ENCODE peak calls at places on chromosomes 11 and 22, in four cellular contexts. C, Z, G and K are unnamed samples.

GRCh38 chr22:20211997-20212753 is 55.9 kb downstream of the RTN4R start:
- DNase-seq in C (peak; percentile 56), Z (no peak), G (no peak), K (peak; percentile 39)

GRCh38 chr11:14369598-14369997 is 10.6 kb upstream of the RRAS2 start:
- DNase-seq in C (no peak), Z (no peak), G (no peak), K (no peak)

GRCh38 chr11:32893091-32893946 is 708 bp downstream of the QSER1 start:
- DNase-seq in C (no peak), Z (peak; percentile 43), G (peak; percentile 92), K (peak; percentile 77)

GRCh38 chr11:44005076-44005800 is 42.5 kb upstream of the ACCSL start:
- DNase-seq in C (no peak), Z (no peak), G (no peak), K (no peak)

GRCh38 chr11:20013346-20014066 is 146.8 kb downstream of the DBX1 start:
- DNase-seq in C (no peak), Z (no peak), G (no peak), K (no peak)

GRCh38 chr11:113876074-113876797 is 864 bp upstream of the USP28 start:
- DNase-seq in C (no peak), Z (no peak), G (peak; percentile 87), K (no peak)

GRCh38 chr11:10925149-10925926 is 67.5 kb upstream of the ZBED5 start:
- DNase-seq in C (no peak), Z (no peak), G (no peak), K (no peak)

GRCh38 chr11:31802990-31803812 is 7.9 kb downstream of the PAX6 start:
- DNase-seq in C (no peak), Z (no peak), G (peak; percentile 65), K (no peak)

GRCh38 chr11:71496421-71496820 is 30.6 kb upstream of the KRTAP5-7 start:
- DNase-seq in C (no peak), Z (no peak), G (no peak), K (no peak)

GRCh38 chr11:117717485-117718314 is 79.3 kb downstream of the DSCAML1 start:
- DNase-seq in C (no peak), Z (peak; percentile 51), G (no peak), K (no peak)

GRCh38 chr11:121904148-121904547 is 211.9 kb downstream of the BLID start:
- DNase-seq in C (no peak), Z (no peak), G (no peak), K (no peak)

GRCh38 chr11:56521955-56522354 is 21.1 kb downstream of the OR5M11 start:
- DNase-seq in C (no peak), Z (peak; percentile 4), G (no peak), K (no peak)

GRCh38 chr11:83819936-83820549 is 533.9 kb upstream of the CCDC90B start:
- DNase-seq in C (peak; percentile 35), Z (peak; percentile 41), G (no peak), K (no peak)

GRCh38 chr11:6735306-6735705 is 36.5 kb downstream of the OR2AG2 start:
- DNase-seq in C (no peak), Z (no peak), G (no peak), K (no peak)

GRCh38 chr11:68269414-68270081 is 2.2 kb downstream of the C11orf24 start:
- DNase-seq in C (no peak), Z (no peak), G (no peak), K (no peak)

GRCh38 chr11:125091247-125091876 is 20.1 kb downstream of the TMEM218 start:
- DNase-seq in C (no peak), Z (peak; percentile 33), G (peak; percentile 41), K (no peak)

GRCh38 chr11:6320411-6321207 is at the start of gene CAVIN3:
- DNase-seq in C (peak; percentile 48), Z (peak; percentile 23), G (peak; percentile 80), K (peak; percentile 91)

GRCh38 chr11:91804057-91804456 is 420.6 kb upstream of the FAT3 start:
- DNase-seq in C (no peak), Z (no peak), G (no peak), K (no peak)

GRCh38 chr11:84870486-84870885 is 756.7 kb downstream of the DLG2 start:
- DNase-seq in C (no peak), Z (no peak), G (no peak), K (no peak)

GRCh38 chr11:118705111-118705741 is 25.8 kb upstream of the TREH start:
- DNase-seq in C (no peak), Z (no peak), G (no peak), K (no peak)

GRCh38 chr22:36981247-36981775 is 37.9 kb downstream of the TST start:
- DNase-seq in C (no peak), Z (no peak), G (no peak), K (no peak)

GRCh38 chr11:116986521-116987105 is 111.6 kb downstream of the SIK3 start:
- DNase-seq in C (no peak), Z (no peak), G (no peak), K (no peak)

GRCh38 chr11:85835263-85835662 is 19.9 kb upstream of the CCDC83 start:
- DNase-seq in C (no peak), Z (no peak), G (no peak), K (no peak)

GRCh38 chr11:122754553-122755322 is 83.6 kb upstream of the CRTAM start:
- DNase-seq in C (peak; percentile 10), Z (no peak), G (no peak), K (no peak)

GRCh38 chr11:134949121-134949591 is 537.1 kb upstream of the B3GAT1 start:
- DNase-seq in C (peak; percentile 45), Z (no peak), G (no peak), K (no peak)

GRCh38 chr11:39304586-39304985 is 2154.9 kb downstream of the LRRC4C start:
- DNase-seq in C (no peak), Z (no peak), G (no peak), K (no peak)

GRCh38 chr11:96486890-96487633 is 97.2 kb downstream of the JRKL start:
- DNase-seq in C (no peak), Z (no peak), G (no peak), K (no peak)

GRCh38 chr11:112163875-112164521 is at the start of gene IL18:
- DNase-seq in C (peak; percentile 78), Z (peak; percentile 78), G (peak; percentile 84), K (no peak)

GRCh38 chr11:84316866-84317560 is 1030.8 kb upstream of the CCDC90B start:
- DNase-seq in C (no peak), Z (no peak), G (no peak), K (no peak)

GRCh38 chr11:63961608-63962412 is 12.6 kb upstream of the COX8A start:
- DNase-seq in C (no peak), Z (no peak), G (no peak), K (no peak)

GRCh38 chr11:73554677-73555320 is 43.1 kb downstream of the FAM168A start:
- DNase-seq in C (no peak), Z (no peak), G (no peak), K (no peak)

GRCh38 chr11:24609778-24610177 is 112.9 kb downstream of the LUZP2 start:
- DNase-seq in C (no peak), Z (no peak), G (no peak), K (no peak)

GRCh38 chr11:120883404-120884135 is 140.3 kb upstream of the TBCEL start:
- DNase-seq in C (no peak), Z (no peak), G (no peak), K (peak; percentile 37)

GRCh38 chr22:17744430-17744829 is 29.8 kb downstream of the BID start:
- DNase-seq in C (no peak), Z (no peak), G (peak; percentile 49), K (no peak)

GRCh38 chr11:19727246-19727645 is 14.6 kb downstream of the NAV2 start:
- DNase-seq in C (no peak), Z (no peak), G (no peak), K (peak; percentile 52)

DNA sequence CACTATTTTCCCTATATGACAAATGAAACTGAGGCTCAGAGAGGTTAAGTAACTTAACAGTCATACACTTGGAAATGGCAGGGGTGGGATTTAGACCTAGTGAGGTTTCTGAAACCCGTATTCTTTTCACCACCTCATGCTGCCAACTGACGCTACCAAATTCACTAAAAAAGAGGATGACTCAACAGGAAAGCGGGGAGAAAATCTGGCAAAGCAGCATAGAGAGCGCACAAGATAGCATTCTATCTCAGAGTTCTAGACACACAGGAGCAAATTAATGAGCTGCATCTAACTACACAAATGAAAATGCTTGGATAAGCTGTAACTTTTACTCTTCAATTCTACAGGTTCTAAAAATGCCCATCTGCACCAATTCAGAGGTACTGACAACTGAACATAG is 136.4 kb downstream of the RBFOX2 start:
- DNase-seq in C (no peak), Z (no peak), G (no peak), K (peak; percentile 67)
- H3K4me3 ChIP-seq in C (no peak overlapping the region), Z (no peak overlapping the region), G (no peak overlapping the region), K (no peak overlapping the region)

GRCh38 chr22:24506802-24507438 is 11.8 kb downstream of the UPB1 start:
- DNase-seq in C (no peak), Z (peak; percentile 24), G (no peak), K (no peak)
- H3K27ac ChIP-seq in C (no peak overlapping the region), Z (peak overlapping the region; percentile 41), G (peak overlapping the region; percentile 69), K (no peak overlapping the region)

GRCh38 chr11:102110761-102111010 is 439 bp downstream of the YAP1 start:
- DNase-seq in C (no peak), Z (no peak), G (peak; percentile 81), K (no peak)

GRCh38 chr11:102111011-102111786 is 952 bp downstream of the YAP1 start:
- DNase-seq in C (no peak), Z (peak; percentile 69), G (no peak), K (peak; percentile 81)

GRCh38 chr11:102112654-102112926 is 2.3 kb downstream of the YAP1 start:
- DNase-seq in C (no peak), Z (no peak), G (no peak), K (no peak)

GRCh38 chr11:102111787-102112653 is 1.8 kb downstream of the YAP1 start:
- DNase-seq in C (peak; percentile 98), Z (peak; percentile 63), G (no peak), K (peak; percentile 59)

DNA sequence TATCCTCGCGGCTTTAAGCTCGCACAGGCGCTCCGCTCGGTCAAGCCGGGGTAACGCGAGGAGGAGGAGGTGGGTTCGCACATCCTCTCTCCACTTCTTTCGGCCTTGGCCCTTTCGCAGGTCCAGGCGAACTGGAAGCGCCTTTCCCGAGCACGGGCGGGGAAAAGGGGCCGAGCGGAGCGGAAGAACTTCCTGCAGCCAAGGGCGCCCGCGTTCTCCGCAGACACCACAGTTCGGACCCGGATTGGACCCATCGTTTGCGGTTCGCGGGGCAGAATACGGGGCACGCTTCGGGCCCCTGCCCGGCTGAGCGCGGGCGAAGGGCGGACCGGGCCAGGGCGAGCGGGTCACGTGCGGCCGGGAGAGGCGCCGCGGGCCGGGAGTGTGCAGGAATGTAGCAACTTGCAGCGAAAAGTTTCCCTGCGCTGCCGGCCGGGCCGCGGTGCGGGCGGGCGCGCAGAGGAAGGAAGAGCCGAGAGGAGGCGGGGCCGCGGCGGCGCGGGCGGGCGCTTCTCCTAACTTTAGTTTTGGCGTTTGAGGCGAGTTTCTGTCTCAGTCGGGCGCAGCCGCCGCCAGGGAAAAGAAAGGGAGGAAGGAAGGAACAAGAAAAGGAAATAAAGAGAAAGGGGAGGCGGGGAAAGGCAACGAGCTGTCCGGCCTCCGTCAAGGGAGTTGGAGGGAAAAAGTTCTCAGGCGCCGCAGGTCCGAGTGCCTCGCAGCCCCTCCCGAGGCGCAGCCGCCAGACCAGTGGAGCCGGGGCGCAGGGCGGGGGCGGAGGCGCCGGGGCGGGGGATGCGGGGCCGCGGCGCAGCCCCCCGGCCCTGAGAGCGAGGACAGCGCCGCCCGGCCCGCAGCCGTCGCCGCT is at the start of gene YAP1:
- DNase-seq in C (peak; percentile 77), Z (peak; percentile 25), G (peak; percentile 91), K (peak; percentile 93)
- TF ChIP-seq POLR2A in C (peak; percentile 37), Z (peak; percentile 25), G (no peak), K (peak; percentile 78)

DNA sequence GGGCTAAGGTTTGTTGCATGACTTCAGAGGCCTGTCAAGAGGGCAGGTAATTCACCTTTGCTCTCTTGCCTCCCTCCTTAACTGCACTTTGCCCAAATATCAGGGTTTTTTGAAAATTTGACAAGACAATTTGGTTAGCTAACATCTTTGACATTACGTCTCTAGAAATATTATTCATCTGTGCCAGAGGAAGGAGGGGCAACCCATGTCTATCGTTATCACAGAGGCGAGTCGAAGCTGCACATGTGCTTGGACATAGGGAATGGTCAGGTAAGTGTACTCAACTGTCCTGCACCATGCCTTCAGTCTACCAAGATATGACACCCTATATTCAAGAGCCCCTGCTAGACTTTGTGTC is 3.7 kb downstream of the AKIP1 start:
- DNase-seq in C (no peak), Z (no peak), G (no peak), K (no peak)
- H3K4me3 ChIP-seq in C (no peak overlapping the region), Z (no peak overlapping the region), G (peak overlapping the region; percentile 8), K (peak overlapping the region; percentile 20)